ENCODE peak calls at places on chromosomes 11 and 22, in five cellular contexts. One of them, this sample, is unnamed.

GRCh38 chr22:43473031-43473430 is 61.2 kb downstream of the MPPED1 start:
- DNase-seq in body of pancreas: no peak
- DNase-seq in stomach: no peak
- DNase-seq in transverse colon: no peak
- DNase-seq in HepG2: no peak
- DNase-seq in this sample: no peak

GRCh38 chr11:66853242-66854229 is 3.3 kb upstream of the LRFN4 start:
- DNase-seq in HepG2: no peak
- DNase-seq in body of pancreas: no peak
- DNase-seq in stomach: no peak
- DNase-seq in transverse colon: peak; percentile 5
- DNase-seq in this sample: no peak

GRCh38 chr11:47393163-47394049 is 15.0 kb upstream of the SLC39A13 start:
- DNase-seq in body of pancreas: no peak
- DNase-seq in stomach: no peak
- DNase-seq in transverse colon: no peak
- DNase-seq in HepG2: no peak
- DNase-seq in this sample: peak; percentile 57

GRCh38 chr22:50607366-50608020 is 6.9 kb downstream of the MAPK8IP2 start:
- DNase-seq in HepG2: no peak
- DNase-seq in body of pancreas: no peak
- DNase-seq in stomach: no peak
- DNase-seq in transverse colon: no peak
- DNase-seq in this sample: no peak

GRCh38 chr11:134383576-134384221 is 28.3 kb downstream of the B3GAT1 start:
- DNase-seq in HepG2: no peak
- DNase-seq in stomach: no peak
- DNase-seq in transverse colon: no peak
- DNase-seq in body of pancreas: no peak
- DNase-seq in this sample: no peak

GRCh38 chr22:48223488-48224190 is 1461.2 kb downstream of the TBC1D22A start:
- DNase-seq in stomach: no peak
- DNase-seq in transverse colon: no peak
- DNase-seq in body of pancreas: no peak
- DNase-seq in HepG2: no peak
- DNase-seq in this sample: no peak

GRCh38 chr22:26592368-26593015 is 2.6 kb upstream of the TPST2 start:
- DNase-seq in transverse colon: peak; percentile 63
- DNase-seq in stomach: peak; percentile 26
- DNase-seq in HepG2: no peak
- DNase-seq in body of pancreas: no peak
- DNase-seq in this sample: peak; percentile 76

GRCh38 chr11:73645972-73646631 is at the start of gene PLEKHB1:
- DNase-seq in body of pancreas: no peak
- DNase-seq in transverse colon: no peak
- DNase-seq in stomach: no peak
- DNase-seq in HepG2: no peak
- DNase-seq in this sample: no peak

GRCh38 chr11:65414776-65415498 is 7.7 kb upstream of the NEAT1 start:
- DNase-seq in HepG2: no peak
- DNase-seq in body of pancreas: no peak
- DNase-seq in stomach: no peak
- DNase-seq in transverse colon: peak; percentile 8
- DNase-seq in this sample: no peak

GRCh38 chr22:30803679-30804078 is 109.0 kb downstream of the OSBP2 start:
- DNase-seq in stomach: no peak
- DNase-seq in body of pancreas: no peak
- DNase-seq in HepG2: no peak
- DNase-seq in transverse colon: no peak
- DNase-seq in this sample: no peak

GRCh38 chr22:37299969-37300509 is 17.7 kb downstream of the CYTH4 start:
- DNase-seq in HepG2: no peak
- DNase-seq in stomach: no peak
- DNase-seq in body of pancreas: no peak
- DNase-seq in transverse colon: no peak
- DNase-seq in this sample: no peak

GRCh38 chr22:32079110-32080089 is 36.3 kb downstream of the SLC5A1 start:
- DNase-seq in stomach: peak; percentile 35
- DNase-seq in body of pancreas: peak; percentile 39
- DNase-seq in HepG2: no peak
- DNase-seq in transverse colon: peak; percentile 21
- DNase-seq in this sample: no peak

GRCh38 chr11:64015935-64016468 is 19.7 kb upstream of the FLRT1 start:
- DNase-seq in HepG2: no peak
- DNase-seq in body of pancreas: no peak
- DNase-seq in stomach: no peak
- DNase-seq in transverse colon: no peak
- DNase-seq in this sample: no peak

GRCh38 chr11:116335891-116336290 is 436.9 kb downstream of the BUD13 start:
- DNase-seq in transverse colon: no peak
- DNase-seq in body of pancreas: no peak
- DNase-seq in HepG2: no peak
- DNase-seq in stomach: no peak
- DNase-seq in this sample: no peak

GRCh38 chr11:128196235-128196634 is 391.1 kb downstream of the ETS1 start:
- DNase-seq in transverse colon: no peak
- DNase-seq in body of pancreas: no peak
- DNase-seq in HepG2: no peak
- DNase-seq in stomach: no peak
- DNase-seq in this sample: no peak

GRCh38 chr11:62543680-62544444 is 2.7 kb downstream of the AHNAK start:
- DNase-seq in stomach: no peak
- DNase-seq in HepG2: no peak
- DNase-seq in body of pancreas: no peak
- DNase-seq in transverse colon: no peak
- DNase-seq in this sample: no peak

GRCh38 chr11:9003573-9004309 is at the start of gene NRIP3:
- DNase-seq in HepG2: no peak
- DNase-seq in stomach: peak; percentile 81
- DNase-seq in transverse colon: peak; percentile 81
- DNase-seq in body of pancreas: peak; percentile 76
- DNase-seq in this sample: peak; percentile 82
- TF ChIP-seq POLR2A in HepG2: no peak
- TF ChIP-seq POLR2A in stomach: no peak
- TF ChIP-seq POLR2A in transverse colon: no peak
- TF ChIP-seq POLR2A in body of pancreas: peak; percentile 17
- TF ChIP-seq POLR2A in this sample: no peak

GRCh38 chr11:90330632-90331031 is 107.8 kb upstream of the CHORDC1 start:
- DNase-seq in HepG2: no peak
- DNase-seq in stomach: no peak
- DNase-seq in body of pancreas: no peak
- DNase-seq in transverse colon: no peak
- DNase-seq in this sample: no peak
- H3K4me1 ChIP-seq in HepG2: no peaks in the 10 kb centered on the region
- H3K4me1 ChIP-seq in stomach: no peaks in the 10 kb centered on the region
- H3K4me1 ChIP-seq in body of pancreas: no peaks in the 10 kb centered on the region
- H3K4me1 ChIP-seq in transverse colon: no peaks in the 10 kb centered on the region
- H3K4me1 ChIP-seq in this sample: no peaks in the 10 kb centered on the region

GRCh38 chr11:2401436-2401984 is 960 bp downstream of the TSSC4 start:
- DNase-seq in HepG2: peak; percentile 25
- DNase-seq in body of pancreas: no peak
- DNase-seq in stomach: no peak
- DNase-seq in transverse colon: no peak
- DNase-seq in this sample: no peak

GRCh38 chr11:2400069-2400760 is at the start of gene TSSC4:
- DNase-seq in body of pancreas: peak; percentile 99
- DNase-seq in stomach: peak; percentile 100
- DNase-seq in HepG2: peak; percentile 99
- DNase-seq in transverse colon: peak; percentile 100
- DNase-seq in this sample: peak; percentile 99

GRCh38 chr11:2399488-2400068 is 972 bp upstream of the TSSC4 start:
- DNase-seq in stomach: peak; percentile 37
- DNase-seq in HepG2: no peak
- DNase-seq in body of pancreas: no peak
- DNase-seq in transverse colon: peak; percentile 36
- DNase-seq in this sample: no peak

GRCh38 chr11:2402106-2402505 is 1.6 kb downstream of the TSSC4 start:
- DNase-seq in transverse colon: no peak
- DNase-seq in HepG2: no peak
- DNase-seq in body of pancreas: no peak
- DNase-seq in stomach: no peak
- DNase-seq in this sample: no peak

DNA sequence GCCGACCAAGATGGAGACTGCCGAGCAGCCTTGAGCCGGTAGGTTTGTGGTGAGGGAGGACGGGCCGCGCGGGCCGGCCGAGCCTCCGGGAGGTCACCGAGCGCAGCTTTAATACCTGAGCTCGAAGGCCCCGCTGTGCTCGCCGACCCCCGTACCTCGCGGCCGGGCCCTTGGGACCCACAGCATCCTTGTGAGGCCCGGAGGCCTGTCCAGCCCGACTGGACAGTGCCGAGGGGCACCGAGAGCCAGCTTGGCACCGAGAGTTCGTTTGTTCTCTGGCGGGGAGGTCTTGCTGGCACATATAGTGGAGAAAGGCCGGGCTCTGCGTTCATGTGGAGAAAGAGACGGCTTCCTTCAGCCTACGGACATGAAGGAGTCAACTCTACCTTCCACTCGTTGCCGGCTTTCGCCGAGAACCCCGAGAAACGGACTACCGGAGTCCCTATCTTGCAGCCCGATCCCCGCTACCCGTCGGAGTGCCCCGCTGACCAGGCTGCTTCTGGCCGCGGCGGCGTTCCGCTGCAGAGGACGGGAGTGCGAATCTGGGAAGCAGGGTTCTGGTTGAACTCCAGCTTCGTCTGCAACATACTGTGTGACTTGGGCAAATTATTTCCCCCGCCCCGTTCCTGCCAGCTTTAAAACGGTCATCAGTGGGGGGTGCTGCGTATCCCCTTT is 348 bp downstream of the TSSC4 start:
- DNase-seq in HepG2: no peak
- DNase-seq in stomach: no peak
- DNase-seq in body of pancreas: no peak
- DNase-seq in transverse colon: no peak
- DNase-seq in this sample: no peak
- TF ChIP-seq POLR2A in HepG2: no peak
- TF ChIP-seq POLR2A in stomach: peak; percentile 30
- TF ChIP-seq POLR2A in body of pancreas: no peak
- TF ChIP-seq POLR2A in transverse colon: no peak
- TF ChIP-seq POLR2A in this sample: peak; percentile 23

GRCh38 chr22:20578707-20579106 is 71.3 kb downstream of the MED15 start:
- DNase-seq in stomach: no peak
- DNase-seq in HepG2: no peak
- DNase-seq in body of pancreas: no peak
- DNase-seq in transverse colon: no peak
- DNase-seq in this sample: no peak
- H3K4me1 ChIP-seq in stomach: peaks cover 25% of the 10 kb centered on the region
- H3K4me1 ChIP-seq in HepG2: no peaks in the 10 kb centered on the region
- H3K4me1 ChIP-seq in body of pancreas: no peaks in the 10 kb centered on the region
- H3K4me1 ChIP-seq in transverse colon: peaks cover 9% of the 10 kb centered on the region
- H3K4me1 ChIP-seq in this sample: peaks cover 21% of the 10 kb centered on the region

DNA sequence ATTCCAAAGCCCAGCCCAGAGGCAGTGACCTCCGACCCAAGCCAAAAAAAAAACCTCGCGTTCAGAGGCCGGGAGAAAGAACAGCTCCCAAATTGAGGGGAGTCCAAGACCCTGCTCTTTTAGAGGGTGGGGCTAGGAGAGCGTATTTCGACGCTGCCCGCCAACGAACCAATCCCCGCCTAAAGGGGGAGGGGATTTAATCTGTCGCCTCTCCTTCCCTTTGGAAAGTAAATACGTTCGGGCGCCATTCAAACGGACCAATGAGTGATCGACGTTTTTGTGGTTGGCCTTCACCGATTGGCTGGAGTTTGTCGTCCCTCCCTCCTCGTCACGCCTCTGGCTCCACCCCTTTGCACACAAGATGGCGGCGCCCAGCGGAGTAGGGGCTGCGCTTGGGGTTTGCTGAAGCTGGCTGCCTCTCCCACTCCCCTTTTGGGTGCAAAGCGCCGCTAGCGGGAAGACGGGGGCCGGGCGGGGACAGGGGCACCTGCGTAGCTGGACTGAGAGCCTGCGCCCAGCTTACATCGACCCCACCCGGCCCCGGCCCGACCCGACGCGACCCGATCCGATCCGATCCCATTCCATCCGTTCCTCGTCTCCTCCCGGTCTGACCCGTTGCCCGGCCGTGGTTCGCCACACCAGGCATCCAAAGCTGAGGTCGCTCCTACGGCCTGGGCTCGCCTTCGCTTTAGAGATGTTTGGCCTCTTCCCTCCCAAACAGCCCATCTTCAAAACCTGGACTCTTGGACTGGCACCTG is at the start of gene RNF26:
- DNase-seq in transverse colon: peak; percentile 97
- DNase-seq in HepG2: peak; percentile 97
- DNase-seq in body of pancreas: peak; percentile 96
- DNase-seq in stomach: peak; percentile 95
- DNase-seq in this sample: peak; percentile 94
- TF ChIP-seq POLR2A in transverse colon: peak; percentile 72
- TF ChIP-seq POLR2A in HepG2: peak; percentile 84
- TF ChIP-seq POLR2A in body of pancreas: peak; percentile 81
- TF ChIP-seq POLR2A in stomach: no peak
- TF ChIP-seq POLR2A in this sample: peak; percentile 47

DNA sequence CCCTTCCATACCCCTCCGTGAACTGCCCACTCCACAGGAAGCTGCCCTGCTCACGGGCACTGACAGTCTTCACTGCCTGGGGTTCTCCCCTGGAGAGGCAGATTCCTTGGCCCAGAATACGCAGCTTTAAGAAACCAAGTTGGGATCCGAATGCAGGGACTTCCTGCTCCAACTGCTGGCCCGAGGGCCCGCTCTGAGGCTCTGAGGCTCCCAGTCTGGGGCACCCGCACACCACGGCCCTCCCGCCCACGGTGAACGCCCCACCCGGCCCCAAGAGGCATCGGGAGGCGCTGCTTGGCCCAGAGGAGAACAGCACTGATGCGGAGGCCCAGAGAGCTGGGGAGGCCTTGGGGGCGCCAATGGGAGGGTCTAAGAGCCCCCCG is 42.3 kb downstream of the IGF2 start:
- DNase-seq in body of pancreas: no peak
- DNase-seq in transverse colon: no peak
- DNase-seq in stomach: no peak
- DNase-seq in HepG2: no peak
- DNase-seq in this sample: no peak
- H3K4me1 ChIP-seq in body of pancreas: peaks cover 60% of the 10 kb centered on the region
- H3K4me1 ChIP-seq in transverse colon: peaks cover 12% of the 10 kb centered on the region
- H3K4me1 ChIP-seq in stomach: peaks cover 65% of the 10 kb centered on the region
- H3K4me1 ChIP-seq in HepG2: peaks cover 62% of the 10 kb centered on the region
- H3K4me1 ChIP-seq in this sample: no peaks in the 10 kb centered on the region